ENCODE peak calls at places on chromosomes 7 and 10, in six cellular contexts. One of them, this sample, is unnamed.

GRCh38 chr10:77319557-77319956 is 318.1 kb downstream of the KCNMA1 start:
- DNase-seq in Peyer's patch: no peak
- DNase-seq in adipocyte: peak; percentile 18
- DNase-seq in activated CD8-positive, alpha-beta memory T cell treated with anti-CD3 and anti-CD28 coated beads, Interleukin-2, amount 10 ng/mL, durations not matched to agents 7 days and 5 days: no peak
- DNase-seq in NCI-H187 treated with DMSO at 0.1 percent for 48 hours: no peak
- DNase-seq in suprapubic skin: no peak
- DNase-seq in this sample: no peak

GRCh38 chr10:7667262-7668141 is 736 bp upstream of the ITIH5 start:
- DNase-seq in Peyer's patch: no peak
- DNase-seq in adipocyte: no peak
- DNase-seq in activated CD8-positive, alpha-beta memory T cell treated with anti-CD3 and anti-CD28 coated beads, Interleukin-2, amount 10 ng/mL, durations not matched to agents 7 days and 5 days: no peak
- DNase-seq in NCI-H187 treated with DMSO at 0.1 percent for 48 hours: no peak
- DNase-seq in suprapubic skin: no peak
- DNase-seq in this sample: no peak

GRCh38 chr10:43048301-43049051 is 28.4 kb upstream of the RET start:
- DNase-seq in Peyer's patch: peak; percentile 23
- DNase-seq in adipocyte: peak; percentile 23
- DNase-seq in activated CD8-positive, alpha-beta memory T cell treated with anti-CD3 and anti-CD28 coated beads, Interleukin-2, amount 10 ng/mL, durations not matched to agents 7 days and 5 days: no peak
- DNase-seq in NCI-H187 treated with DMSO at 0.1 percent for 48 hours: no peak
- DNase-seq in suprapubic skin: peak; percentile 62
- DNase-seq in this sample: peak; percentile 10

GRCh38 chr10:72480861-72481260 is 126.1 kb upstream of the DNAJB12 start:
- DNase-seq in Peyer's patch: no peak
- DNase-seq in adipocyte: no peak
- DNase-seq in activated CD8-positive, alpha-beta memory T cell treated with anti-CD3 and anti-CD28 coated beads, Interleukin-2, amount 10 ng/mL, durations not matched to agents 7 days and 5 days: no peak
- DNase-seq in NCI-H187 treated with DMSO at 0.1 percent for 48 hours: no peak
- DNase-seq in suprapubic skin: no peak
- DNase-seq in this sample: no peak

GRCh38 chr10:87068281-87068680 is 26.4 kb downstream of the GLUD1 start:
- DNase-seq in Peyer's patch: no peak
- DNase-seq in adipocyte: no peak
- DNase-seq in activated CD8-positive, alpha-beta memory T cell treated with anti-CD3 and anti-CD28 coated beads, Interleukin-2, amount 10 ng/mL, durations not matched to agents 7 days and 5 days: no peak
- DNase-seq in NCI-H187 treated with DMSO at 0.1 percent for 48 hours: no peak
- DNase-seq in suprapubic skin: no peak
- DNase-seq in this sample: no peak

GRCh38 chr7:114759347-114760062 is 162.4 kb upstream of the MDFIC start:
- DNase-seq in Peyer's patch: no peak
- DNase-seq in adipocyte: peak; percentile 3
- DNase-seq in activated CD8-positive, alpha-beta memory T cell treated with anti-CD3 and anti-CD28 coated beads, Interleukin-2, amount 10 ng/mL, durations not matched to agents 7 days and 5 days: no peak
- DNase-seq in NCI-H187 treated with DMSO at 0.1 percent for 48 hours: no peak
- DNase-seq in suprapubic skin: no peak
- DNase-seq in this sample: no peak

GRCh38 chr7:27459021-27459728 is 203.5 kb downstream of the HIBADH start:
- DNase-seq in Peyer's patch: no peak
- DNase-seq in adipocyte: no peak
- DNase-seq in activated CD8-positive, alpha-beta memory T cell treated with anti-CD3 and anti-CD28 coated beads, Interleukin-2, amount 10 ng/mL, durations not matched to agents 7 days and 5 days: no peak
- DNase-seq in NCI-H187 treated with DMSO at 0.1 percent for 48 hours: no peak
- DNase-seq in suprapubic skin: no peak
- DNase-seq in this sample: no peak

GRCh38 chr7:86823769-86824168 is 180.1 kb downstream of the GRM3 start:
- DNase-seq in Peyer's patch: no peak
- DNase-seq in adipocyte: no peak
- DNase-seq in activated CD8-positive, alpha-beta memory T cell treated with anti-CD3 and anti-CD28 coated beads, Interleukin-2, amount 10 ng/mL, durations not matched to agents 7 days and 5 days: no peak
- DNase-seq in NCI-H187 treated with DMSO at 0.1 percent for 48 hours: no peak
- DNase-seq in suprapubic skin: no peak
- DNase-seq in this sample: no peak

GRCh38 chr10:116882631-116883030 is 33.3 kb downstream of the ENO4 start:
- DNase-seq in Peyer's patch: no peak
- DNase-seq in adipocyte: no peak
- DNase-seq in activated CD8-positive, alpha-beta memory T cell treated with anti-CD3 and anti-CD28 coated beads, Interleukin-2, amount 10 ng/mL, durations not matched to agents 7 days and 5 days: no peak
- DNase-seq in NCI-H187 treated with DMSO at 0.1 percent for 48 hours: no peak
- DNase-seq in suprapubic skin: no peak
- DNase-seq in this sample: no peak

GRCh38 chr7:103640031-103640779 is 194.2 kb upstream of the SLC26A5 start:
- DNase-seq in Peyer's patch: no peak
- DNase-seq in adipocyte: no peak
- DNase-seq in activated CD8-positive, alpha-beta memory T cell treated with anti-CD3 and anti-CD28 coated beads, Interleukin-2, amount 10 ng/mL, durations not matched to agents 7 days and 5 days: no peak
- DNase-seq in NCI-H187 treated with DMSO at 0.1 percent for 48 hours: no peak
- DNase-seq in suprapubic skin: no peak
- DNase-seq in this sample: no peak

GRCh38 chr7:29457141-29457561 is 106.5 kb upstream of the PRR15 start:
- DNase-seq in Peyer's patch: no peak
- DNase-seq in adipocyte: peak; percentile 4
- DNase-seq in activated CD8-positive, alpha-beta memory T cell treated with anti-CD3 and anti-CD28 coated beads, Interleukin-2, amount 10 ng/mL, durations not matched to agents 7 days and 5 days: no peak
- DNase-seq in NCI-H187 treated with DMSO at 0.1 percent for 48 hours: no peak
- DNase-seq in suprapubic skin: no peak
- DNase-seq in this sample: no peak

GRCh38 chr7:42932861-42933591 is 850 bp downstream of the MRPL32 start:
- DNase-seq in Peyer's patch: no peak
- DNase-seq in adipocyte: peak; percentile 59
- DNase-seq in activated CD8-positive, alpha-beta memory T cell treated with anti-CD3 and anti-CD28 coated beads, Interleukin-2, amount 10 ng/mL, durations not matched to agents 7 days and 5 days: no peak
- DNase-seq in NCI-H187 treated with DMSO at 0.1 percent for 48 hours: no peak
- DNase-seq in suprapubic skin: no peak
- DNase-seq in this sample: no peak

GRCh38 chr7:71733108-71733870 is 601.3 kb downstream of the GALNT17 start:
- DNase-seq in Peyer's patch: peak; percentile 85
- DNase-seq in adipocyte: peak; percentile 86
- DNase-seq in activated CD8-positive, alpha-beta memory T cell treated with anti-CD3 and anti-CD28 coated beads, Interleukin-2, amount 10 ng/mL, durations not matched to agents 7 days and 5 days: peak; percentile 62
- DNase-seq in NCI-H187 treated with DMSO at 0.1 percent for 48 hours: peak; percentile 55
- DNase-seq in suprapubic skin: peak; percentile 87
- DNase-seq in this sample: peak; percentile 83

GRCh38 chr7:51346136-51346535 is 29.5 kb upstream of the COBL start:
- DNase-seq in Peyer's patch: no peak
- DNase-seq in adipocyte: no peak
- DNase-seq in activated CD8-positive, alpha-beta memory T cell treated with anti-CD3 and anti-CD28 coated beads, Interleukin-2, amount 10 ng/mL, durations not matched to agents 7 days and 5 days: no peak
- DNase-seq in NCI-H187 treated with DMSO at 0.1 percent for 48 hours: peak; percentile 49
- DNase-seq in suprapubic skin: no peak
- DNase-seq in this sample: no peak

GRCh38 chr10:102393411-102394078 is 2.0 kb upstream of the NFKB2 start:
- DNase-seq in Peyer's patch: no peak
- DNase-seq in adipocyte: no peak
- DNase-seq in activated CD8-positive, alpha-beta memory T cell treated with anti-CD3 and anti-CD28 coated beads, Interleukin-2, amount 10 ng/mL, durations not matched to agents 7 days and 5 days: no peak
- DNase-seq in NCI-H187 treated with DMSO at 0.1 percent for 48 hours: no peak
- DNase-seq in suprapubic skin: no peak
- DNase-seq in this sample: no peak

GRCh38 chr7:44914992-44915607 is 29.8 kb upstream of the PURB start:
- DNase-seq in Peyer's patch: no peak
- DNase-seq in adipocyte: no peak
- DNase-seq in activated CD8-positive, alpha-beta memory T cell treated with anti-CD3 and anti-CD28 coated beads, Interleukin-2, amount 10 ng/mL, durations not matched to agents 7 days and 5 days: peak; percentile 86
- DNase-seq in NCI-H187 treated with DMSO at 0.1 percent for 48 hours: no peak
- DNase-seq in suprapubic skin: no peak
- DNase-seq in this sample: no peak

GRCh38 chr10:7408003-7408493 is 2.8 kb downstream of the SFMBT2 start:
- DNase-seq in Peyer's patch: peak; percentile 51
- DNase-seq in adipocyte: no peak
- DNase-seq in activated CD8-positive, alpha-beta memory T cell treated with anti-CD3 and anti-CD28 coated beads, Interleukin-2, amount 10 ng/mL, durations not matched to agents 7 days and 5 days: peak; percentile 57
- DNase-seq in NCI-H187 treated with DMSO at 0.1 percent for 48 hours: no peak
- DNase-seq in suprapubic skin: no peak
- DNase-seq in this sample: peak; percentile 72

GRCh38 chr10:87860156-87860795 is 3.1 kb downstream of the KLLN start:
- DNase-seq in Peyer's patch: no peak
- DNase-seq in adipocyte: peak; percentile 78
- DNase-seq in activated CD8-positive, alpha-beta memory T cell treated with anti-CD3 and anti-CD28 coated beads, Interleukin-2, amount 10 ng/mL, durations not matched to agents 7 days and 5 days: peak; percentile 49
- DNase-seq in NCI-H187 treated with DMSO at 0.1 percent for 48 hours: peak; percentile 55
- DNase-seq in suprapubic skin: no peak
- DNase-seq in this sample: no peak

GRCh38 chr10:27995311-27995710 is 3.6 kb downstream of the ODAD2 start:
- DNase-seq in Peyer's patch: no peak
- DNase-seq in adipocyte: no peak
- DNase-seq in activated CD8-positive, alpha-beta memory T cell treated with anti-CD3 and anti-CD28 coated beads, Interleukin-2, amount 10 ng/mL, durations not matched to agents 7 days and 5 days: no peak
- DNase-seq in NCI-H187 treated with DMSO at 0.1 percent for 48 hours: no peak
- DNase-seq in suprapubic skin: no peak
- DNase-seq in this sample: no peak

GRCh38 chr10:103784723-103785418 is 70.5 kb downstream of the SH3PXD2A start:
- DNase-seq in Peyer's patch: peak; percentile 77
- DNase-seq in adipocyte: no peak
- DNase-seq in activated CD8-positive, alpha-beta memory T cell treated with anti-CD3 and anti-CD28 coated beads, Interleukin-2, amount 10 ng/mL, durations not matched to agents 7 days and 5 days: no peak
- DNase-seq in NCI-H187 treated with DMSO at 0.1 percent for 48 hours: no peak
- DNase-seq in suprapubic skin: no peak
- DNase-seq in this sample: peak; percentile 87

GRCh38 chr10:129877773-129878371 is 86.2 kb downstream of the EBF3 start:
- DNase-seq in Peyer's patch: no peak
- DNase-seq in adipocyte: peak; percentile 9
- DNase-seq in activated CD8-positive, alpha-beta memory T cell treated with anti-CD3 and anti-CD28 coated beads, Interleukin-2, amount 10 ng/mL, durations not matched to agents 7 days and 5 days: peak; percentile 50
- DNase-seq in NCI-H187 treated with DMSO at 0.1 percent for 48 hours: no peak
- DNase-seq in suprapubic skin: no peak
- DNase-seq in this sample: no peak

GRCh38 chr7:40099837-40100236 is 34.6 kb downstream of the MPLKIP start:
- DNase-seq in Peyer's patch: no peak
- DNase-seq in adipocyte: no peak
- DNase-seq in activated CD8-positive, alpha-beta memory T cell treated with anti-CD3 and anti-CD28 coated beads, Interleukin-2, amount 10 ng/mL, durations not matched to agents 7 days and 5 days: no peak
- DNase-seq in NCI-H187 treated with DMSO at 0.1 percent for 48 hours: no peak
- DNase-seq in suprapubic skin: no peak
- DNase-seq in this sample: no peak

GRCh38 chr10:24952146-24952700 is at the start of gene PRTFDC1:
- DNase-seq in Peyer's patch: peak; percentile 76
- DNase-seq in adipocyte: peak; percentile 61
- DNase-seq in activated CD8-positive, alpha-beta memory T cell treated with anti-CD3 and anti-CD28 coated beads, Interleukin-2, amount 10 ng/mL, durations not matched to agents 7 days and 5 days: peak; percentile 50
- DNase-seq in NCI-H187 treated with DMSO at 0.1 percent for 48 hours: no peak
- DNase-seq in suprapubic skin: peak; percentile 86
- DNase-seq in this sample: peak; percentile 51

GRCh38 chr7:272631-273030 is 17.3 kb upstream of the FOXL3 start:
- DNase-seq in Peyer's patch: no peak
- DNase-seq in adipocyte: no peak
- DNase-seq in activated CD8-positive, alpha-beta memory T cell treated with anti-CD3 and anti-CD28 coated beads, Interleukin-2, amount 10 ng/mL, durations not matched to agents 7 days and 5 days: no peak
- DNase-seq in NCI-H187 treated with DMSO at 0.1 percent for 48 hours: no peak
- DNase-seq in suprapubic skin: no peak
- DNase-seq in this sample: no peak

GRCh38 chr10:132693676-132694075 is 92.3 kb downstream of the NKX6-2 start:
- DNase-seq in Peyer's patch: no peak
- DNase-seq in adipocyte: no peak
- DNase-seq in activated CD8-positive, alpha-beta memory T cell treated with anti-CD3 and anti-CD28 coated beads, Interleukin-2, amount 10 ng/mL, durations not matched to agents 7 days and 5 days: no peak
- DNase-seq in NCI-H187 treated with DMSO at 0.1 percent for 48 hours: no peak
- DNase-seq in suprapubic skin: no peak
- DNase-seq in this sample: no peak

This sample was measured in lower lobe of right lung.